ENCODE peak calls at places on chromosomes 12 and 14, in six cellular contexts. K, D, N, T, M and X are unnamed samples.

GRCh38 chr14:99774526-99775307 is 18.5 kb upstream of the EML1 start:
- DNase-seq in K (peak; percentile 30), D (no peak), N (peak; percentile 30), T (no peak), M (no peak), X (peak; percentile 45)

GRCh38 chr14:23174266-23174665 is 9.2 kb downstream of the SLC7A8 start:
- DNase-seq in K (no peak), D (no peak), N (no peak), T (no peak), M (no peak), X (no peak)

GRCh38 chr14:54680636-54681035 is 113.7 kb downstream of the SAMD4A start:
- DNase-seq in K (no peak), D (no peak), N (no peak), T (no peak), M (no peak), X (no peak)

GRCh38 chr12:18700254-18700653 is 37.6 kb downstream of the PLCZ1 start:
- DNase-seq in K (no peak), D (no peak), N (no peak), T (no peak), M (no peak), X (no peak)

GRCh38 chr12:62726471-62726980 is 208.4 kb downstream of the PPM1H start:
- DNase-seq in K (no peak), D (no peak), N (no peak), T (no peak), M (no peak), X (no peak)

GRCh38 chr14:103508930-103509329 is 13.7 kb downstream of the CKB start:
- DNase-seq in K (no peak), D (no peak), N (no peak), T (no peak), M (no peak), X (no peak)

GRCh38 chr12:28222081-28222700 is 31.9 kb downstream of the CCDC91 start:
- DNase-seq in K (no peak), D (no peak), N (no peak), T (no peak), M (peak; percentile 66), X (no peak)

GRCh38 chr12:34599530-34600513 is 577.5 kb downstream of the ALG10 start:
- DNase-seq in K (no peak), D (no peak), N (no peak), T (no peak), M (no peak), X (peak; percentile 1)

GRCh38 chr12:93634416-93634815 is 42.8 kb upstream of the CRADD start:
- DNase-seq in K (no peak), D (no peak), N (no peak), T (no peak), M (no peak), X (no peak)

GRCh38 chr14:89004195-89004594 is 179.7 kb downstream of the TTC8 start:
- DNase-seq in K (no peak), D (no peak), N (no peak), T (no peak), M (no peak), X (no peak)

GRCh38 chr14:93527076-93527692 is 96.4 kb downstream of the UNC79 start:
- DNase-seq in K (no peak), D (no peak), N (no peak), T (no peak), M (no peak), X (no peak)

GRCh38 chr12:65630555-65630954 is 193.7 kb upstream of the HMGA2 start:
- DNase-seq in K (no peak), D (no peak), N (no peak), T (no peak), M (no peak), X (no peak)

GRCh38 chr14:23626946-23627345 is 9.2 kb upstream of the DHRS2 start:
- DNase-seq in K (no peak), D (no peak), N (no peak), T (no peak), M (no peak), X (no peak)

GRCh38 chr14:34715108-34715863 is 893 bp upstream of the CFL2 start:
- DNase-seq in K (no peak), D (no peak), N (no peak), T (no peak), M (no peak), X (no peak)

GRCh38 chr12:52239767-52240166 is 6.7 kb downstream of the KRT7 start:
- DNase-seq in K (no peak), D (no peak), N (peak; percentile 32), T (no peak), M (no peak), X (no peak)

GRCh38 chr12:121748218-121748570 is 35.6 kb downstream of the TMEM120B start:
- DNase-seq in K (no peak), D (no peak), N (peak; percentile 23), T (no peak), M (no peak), X (no peak)

GRCh38 chr14:101029668-101030290 is 126.3 kb upstream of the RTL1 start:
- DNase-seq in K (no peak), D (no peak), N (no peak), T (no peak), M (no peak), X (no peak)

GRCh38 chr14:74568896-74569295 is 43.1 kb downstream of the LTBP2 start:
- DNase-seq in K (no peak), D (no peak), N (no peak), T (no peak), M (no peak), X (no peak)

GRCh38 chr12:40618621-40619020 is 73.6 kb upstream of the CNTN1 start:
- DNase-seq in K (no peak), D (no peak), N (no peak), T (no peak), M (no peak), X (no peak)

GRCh38 chr12:103279444-103279843 is 216.3 kb downstream of the C12orf42 start:
- DNase-seq in K (no peak), D (no peak), N (peak; percentile 91), T (no peak), M (no peak), X (no peak)

GRCh38 chr14:61147898-61148549 is 133.1 kb downstream of the TMEM30B start:
- DNase-seq in K (peak; percentile 30), D (peak; percentile 79), N (peak; percentile 29), T (no peak), M (no peak), X (peak; percentile 20)

GRCh38 chr14:38211258-38211735 is 3.6 kb downstream of the SSTR1 start:
- DNase-seq in K (no peak), D (no peak), N (no peak), T (no peak), M (no peak), X (peak; percentile 7)